ENCODE peak calls at places on chromosomes 4 and X, in five cellular contexts. X is dorsolateral prefrontal cortex, I is NCI-H1092, G is tibial nerve, M is Daoy. R is an unnamed sample.

GRCh38 chr4:140943887-140944515 is 187.8 kb upstream of the TBC1D9 start:
- DNase-seq in X (no peak), I (no peak), G (no peak), M (peak; percentile 64), R (no peak)

GRCh38 chr4:72208421-72209075 is 176.7 kb downstream of the NPFFR2 start:
- DNase-seq in X (no peak), I (no peak), G (no peak), M (no peak), R (no peak)

GRCh38 chrX:41412261-41413167 is 34.6 kb upstream of the NYX start:
- DNase-seq in X (no peak), I (no peak), G (peak; percentile 10), M (no peak), R (no peak)

GRCh38 chr4:7171191-7171900 is 21.0 kb upstream of the SORCS2 start:
- DNase-seq in X (no peak), I (no peak), G (no peak), M (no peak), R (no peak)

GRCh38 chr4:148814030-148814429 is 371.8 kb upstream of the NR3C2 start:
- DNase-seq in X (no peak), I (no peak), G (no peak), M (no peak), R (no peak)

GRCh38 chr4:145755802-145756201 is 75.9 kb downstream of the C4orf51 start:
- DNase-seq in X (no peak), I (no peak), G (no peak), M (no peak), R (no peak)

GRCh38 chr4:3043272-3044020 is 30.9 kb downstream of the HTT-AS start:
- DNase-seq in X (no peak), I (no peak), G (no peak), M (no peak), R (no peak)

GRCh38 chrX:698246-698645 is 67.7 kb downstream of the SHOX start:
- DNase-seq in X (no peak), I (no peak), G (no peak), M (no peak), R (no peak)

GRCh38 chrX:27307546-27307945 is 155.6 kb downstream of the PPP4R3C start:
- DNase-seq in X (no peak), I (no peak), G (no peak), M (no peak), R (no peak)

GRCh38 chrX:12917753-12918152 is 11.3 kb downstream of the TLR8 start:
- DNase-seq in X (no peak), I (no peak), G (no peak), M (no peak), R (no peak)

GRCh38 chr4:158998624-158999023 is 104.3 kb upstream of the RAPGEF2 start:
- DNase-seq in X (no peak), I (no peak), G (no peak), M (peak; percentile 49), R (no peak)

GRCh38 chrX:96909291-96909690 is 25.6 kb downstream of the RPA4 start:
- DNase-seq in X (no peak), I (no peak), G (no peak), M (peak; percentile 0), R (no peak)

GRCh38 chr4:155445306-155445705 is 68.5 kb upstream of the MAP9 start:
- DNase-seq in X (no peak), I (no peak), G (no peak), M (no peak), R (no peak)

GRCh38 chr4:3229964-3230363 is 19.0 kb upstream of the MSANTD1 start:
- DNase-seq in X (no peak), I (no peak), G (no peak), M (no peak), R (no peak)

GRCh38 chrX:2614911-2615310 is 76.2 kb upstream of the CD99 start:
- DNase-seq in X (no peak), I (no peak), G (peak; percentile 26), M (peak; percentile 18), R (no peak)

GRCh38 chr4:2546286-2546823 is 9.9 kb downstream of the FAM193A start:
- DNase-seq in X (no peak), I (no peak), G (no peak), M (no peak), R (no peak)

GRCh38 chrX:150547511-150548115 is 20.8 kb upstream of the MTM1 start:
- DNase-seq in X (peak; percentile 64), I (peak; percentile 44), G (peak; percentile 25), M (peak; percentile 47), R (no peak)

GRCh38 chr4:184762100-184762499 is 28.2 kb upstream of the CENPU start:
- DNase-seq in X (no peak), I (no peak), G (no peak), M (no peak), R (no peak)

GRCh38 chrX:133482345-133483041 is 67.2 kb upstream of the GPC4 start:
- DNase-seq in X (no peak), I (no peak), G (no peak), M (no peak), R (no peak)

GRCh38 chr4:154160925-154161324 is 330.7 kb downstream of the DCHS2 start:
- DNase-seq in X (no peak), I (no peak), G (no peak), M (no peak), R (no peak)

GRCh38 chr4:176622251-176622968 is 170.3 kb downstream of the VEGFC start:
- DNase-seq in X (no peak), I (no peak), G (no peak), M (no peak), R (no peak)

GRCh38 chr4:148215202-148215601 is 227.0 kb downstream of the NR3C2 start:
- DNase-seq in X (no peak), I (no peak), G (no peak), M (no peak), R (no peak)

GRCh38 chr4:991451-992296 is 1.5 kb downstream of the SLC26A1 start:
- DNase-seq in X (no peak), I (no peak), G (no peak), M (no peak), R (no peak)